ENCODE peak calls at places on chromosome 1, in five cellular contexts. E, R, D, H and T are unnamed samples.

GRCh38 chr1:47507921-47508894 is 70.4 kb downstream of the FOXD2 start:
- DNase-seq in H (no peak), R (no peak), D (peak), E (no peak), T (no peak)

GRCh38 chr1:64952055-64952699 is 14.2 kb downstream of the JAK1 start:
- DNase-seq in H (no peak), D (no peak), E (no peak), R (no peak), T (no peak)

GRCh38 chr1:60886793-60887331 is 195.5 kb upstream of the NFIA start:
- DNase-seq in E (no peak), D (no peak), H (no peak), R (no peak), T (no peak)

GRCh38 chr1:111571987-111572386 is 47.6 kb upstream of the RAP1A start:
- DNase-seq in H (no peak), D (no peak), R (no peak), E (no peak), T (no peak)

GRCh38 chr1:13487143-13487868 is 26.5 kb downstream of the LRRC38 start:
- DNase-seq in E (no peak), D (no peak), H (no peak), R (no peak), T (no peak)

GRCh38 chr1:7810395-7810794 is 26.3 kb downstream of the PER3 start:
- DNase-seq in E (no peak), R (no peak), D (no peak), H (no peak), T (no peak)

GRCh38 chr1:6133146-6133895 is 46.8 kb downstream of the CHD5 start:
- DNase-seq in H (no peak), E (no peak), R (no peak), D (no peak), T (no peak)

GRCh38 chr1:25729774-25730173 is 70.2 kb upstream of the SELENON start:
- DNase-seq in R (no peak), H (no peak), D (no peak), E (no peak), T (no peak)

GRCh38 chr1:10791117-10791951 is 5.1 kb downstream of the CASZ1 start:
- DNase-seq in E (no peak), H (no peak), D (no peak), R (no peak), T (peak)

GRCh38 chr1:97832490-97832889 is 88.3 kb downstream of the DPYD start:
- DNase-seq in D (no peak), R (no peak), E (no peak), H (no peak), T (no peak)

GRCh38 chr1:14674030-14674429 is 75.5 kb downstream of the KAZN start:
- DNase-seq in H (no peak), E (no peak), D (no peak), R (no peak), T (no peak)